ENCODE peak calls at places on chromosomes 13 and 19, in nine cellular contexts. One of them, this sample, is unnamed.

GRCh38 chr13:94419304-94419943 is 60.1 kb downstream of the DCT start:
- DNase-seq in GM18507: no peak
- DNase-seq in NCI-H1092 treated with DMSO at 0.1 percent for 48 hours: no peak
- DNase-seq in stomach: no peak
- DNase-seq in CD4-positive, alpha-beta T cell: no peak
- DNase-seq in T-cell: no peak
- DNase-seq in NCI-H1105 treated with DMSO at 0.1 percent for 48 hours: no peak
- DNase-seq in cardiac muscle cell: no peak
- DNase-seq in GM23248: peak; percentile 87
- DNase-seq in this sample: no peak

GRCh38 chr19:4013886-4014540 is 6.5 kb downstream of the PIAS4 start:
- DNase-seq in GM18507: no peak
- DNase-seq in NCI-H1092 treated with DMSO at 0.1 percent for 48 hours: no peak
- DNase-seq in T-cell: no peak
- DNase-seq in NCI-H1105 treated with DMSO at 0.1 percent for 48 hours: no peak
- DNase-seq in cardiac muscle cell: no peak
- DNase-seq in GM23248: no peak
- DNase-seq in CD4-positive, alpha-beta T cell: no peak
- DNase-seq in stomach: no peak
- DNase-seq in this sample: no peak

GRCh38 chr19:4391701-4392543 is 8.4 kb downstream of the SH3GL1 start:
- DNase-seq in NCI-H1092 treated with DMSO at 0.1 percent for 48 hours: no peak
- DNase-seq in NCI-H1105 treated with DMSO at 0.1 percent for 48 hours: no peak
- DNase-seq in cardiac muscle cell: no peak
- DNase-seq in stomach: no peak
- DNase-seq in T-cell: no peak
- DNase-seq in GM18507: no peak
- DNase-seq in CD4-positive, alpha-beta T cell: no peak
- DNase-seq in GM23248: peak; percentile 78
- DNase-seq in this sample: no peak

GRCh38 chr13:64164435-64164834 is 2748.8 kb upstream of the PCDH20 start:
- DNase-seq in cardiac muscle cell: no peak
- DNase-seq in CD4-positive, alpha-beta T cell: no peak
- DNase-seq in NCI-H1105 treated with DMSO at 0.1 percent for 48 hours: no peak
- DNase-seq in T-cell: no peak
- DNase-seq in GM23248: no peak
- DNase-seq in stomach: no peak
- DNase-seq in GM18507: no peak
- DNase-seq in NCI-H1092 treated with DMSO at 0.1 percent for 48 hours: no peak
- DNase-seq in this sample: no peak

GRCh38 chr13:106038752-106039151 is 496.7 kb downstream of the EFNB2 start:
- DNase-seq in GM23248: peak; percentile 74
- DNase-seq in CD4-positive, alpha-beta T cell: no peak
- DNase-seq in NCI-H1105 treated with DMSO at 0.1 percent for 48 hours: no peak
- DNase-seq in stomach: no peak
- DNase-seq in T-cell: no peak
- DNase-seq in GM18507: no peak
- DNase-seq in cardiac muscle cell: no peak
- DNase-seq in NCI-H1092 treated with DMSO at 0.1 percent for 48 hours: no peak
- DNase-seq in this sample: no peak

GRCh38 chr19:3336680-3337523 is 29.5 kb upstream of the NFIC start:
- DNase-seq in GM18507: no peak
- DNase-seq in stomach: peak; percentile 97
- DNase-seq in T-cell: no peak
- DNase-seq in GM23248: peak; percentile 74
- DNase-seq in CD4-positive, alpha-beta T cell: no peak
- DNase-seq in NCI-H1092 treated with DMSO at 0.1 percent for 48 hours: peak; percentile 81
- DNase-seq in NCI-H1105 treated with DMSO at 0.1 percent for 48 hours: peak; percentile 89
- DNase-seq in cardiac muscle cell: no peak
- DNase-seq in this sample: no peak

GRCh38 chr13:102608944-102609343 is 12.2 kb downstream of the TPP2 start:
- DNase-seq in cardiac muscle cell: no peak
- DNase-seq in GM23248: no peak
- DNase-seq in GM18507: no peak
- DNase-seq in NCI-H1092 treated with DMSO at 0.1 percent for 48 hours: no peak
- DNase-seq in T-cell: no peak
- DNase-seq in CD4-positive, alpha-beta T cell: no peak
- DNase-seq in stomach: no peak
- DNase-seq in NCI-H1105 treated with DMSO at 0.1 percent for 48 hours: no peak
- DNase-seq in this sample: no peak

GRCh38 chr19:49591731-49592485 is 926 bp downstream of the PRR12 start:
- DNase-seq in NCI-H1105 treated with DMSO at 0.1 percent for 48 hours: peak; percentile 45
- DNase-seq in GM23248: peak; percentile 76
- DNase-seq in cardiac muscle cell: peak; percentile 49
- DNase-seq in GM18507: no peak
- DNase-seq in NCI-H1092 treated with DMSO at 0.1 percent for 48 hours: peak; percentile 20
- DNase-seq in CD4-positive, alpha-beta T cell: peak; percentile 47
- DNase-seq in T-cell: peak; percentile 45
- DNase-seq in stomach: peak; percentile 40
- DNase-seq in this sample: no peak

GRCh38 chr13:38821753-38822551 is 135.1 kb downstream of the FREM2 start:
- DNase-seq in stomach: no peak
- DNase-seq in T-cell: no peak
- DNase-seq in CD4-positive, alpha-beta T cell: no peak
- DNase-seq in cardiac muscle cell: no peak
- DNase-seq in NCI-H1092 treated with DMSO at 0.1 percent for 48 hours: no peak
- DNase-seq in GM23248: peak; percentile 14
- DNase-seq in NCI-H1105 treated with DMSO at 0.1 percent for 48 hours: no peak
- DNase-seq in GM18507: no peak
- DNase-seq in this sample: no peak

GRCh38 chr19:2195914-2196313 is 32.2 kb downstream of the DOT1L start:
- DNase-seq in T-cell: no peak
- DNase-seq in NCI-H1092 treated with DMSO at 0.1 percent for 48 hours: no peak
- DNase-seq in CD4-positive, alpha-beta T cell: no peak
- DNase-seq in stomach: no peak
- DNase-seq in cardiac muscle cell: no peak
- DNase-seq in NCI-H1105 treated with DMSO at 0.1 percent for 48 hours: no peak
- DNase-seq in GM18507: no peak
- DNase-seq in GM23248: no peak
- DNase-seq in this sample: no peak

GRCh38 chr19:4373601-4374441 is 26.5 kb downstream of the SH3GL1 start:
- DNase-seq in stomach: no peak
- DNase-seq in T-cell: no peak
- DNase-seq in cardiac muscle cell: no peak
- DNase-seq in GM18507: no peak
- DNase-seq in NCI-H1092 treated with DMSO at 0.1 percent for 48 hours: no peak
- DNase-seq in NCI-H1105 treated with DMSO at 0.1 percent for 48 hours: no peak
- DNase-seq in GM23248: peak; percentile 74
- DNase-seq in CD4-positive, alpha-beta T cell: no peak
- DNase-seq in this sample: no peak

GRCh38 chr19:8143041-8143440 is 6.4 kb downstream of the FBN3 start:
- DNase-seq in GM18507: no peak
- DNase-seq in T-cell: no peak
- DNase-seq in GM23248: no peak
- DNase-seq in NCI-H1105 treated with DMSO at 0.1 percent for 48 hours: no peak
- DNase-seq in stomach: no peak
- DNase-seq in cardiac muscle cell: no peak
- DNase-seq in NCI-H1092 treated with DMSO at 0.1 percent for 48 hours: no peak
- DNase-seq in CD4-positive, alpha-beta T cell: no peak
- DNase-seq in this sample: no peak

GRCh38 chr13:105037064-105037463 is 1498.4 kb downstream of the EFNB2 start:
- DNase-seq in NCI-H1092 treated with DMSO at 0.1 percent for 48 hours: no peak
- DNase-seq in cardiac muscle cell: no peak
- DNase-seq in GM18507: no peak
- DNase-seq in NCI-H1105 treated with DMSO at 0.1 percent for 48 hours: no peak
- DNase-seq in GM23248: no peak
- DNase-seq in stomach: no peak
- DNase-seq in CD4-positive, alpha-beta T cell: no peak
- DNase-seq in T-cell: no peak
- DNase-seq in this sample: no peak

GRCh38 chr13:81394605-81395004 is 1053.7 kb upstream of the SPRY2 start:
- DNase-seq in NCI-H1092 treated with DMSO at 0.1 percent for 48 hours: no peak
- DNase-seq in stomach: no peak
- DNase-seq in CD4-positive, alpha-beta T cell: no peak
- DNase-seq in GM18507: no peak
- DNase-seq in GM23248: no peak
- DNase-seq in T-cell: no peak
- DNase-seq in cardiac muscle cell: no peak
- DNase-seq in NCI-H1105 treated with DMSO at 0.1 percent for 48 hours: no peak
- DNase-seq in this sample: no peak

GRCh38 chr19:4609878-4610511 is 29.3 kb upstream of the TNFAIP8L1 start:
- DNase-seq in NCI-H1092 treated with DMSO at 0.1 percent for 48 hours: peak; percentile 23
- DNase-seq in stomach: no peak
- DNase-seq in T-cell: no peak
- DNase-seq in NCI-H1105 treated with DMSO at 0.1 percent for 48 hours: peak; percentile 21
- DNase-seq in GM18507: no peak
- DNase-seq in GM23248: no peak
- DNase-seq in cardiac muscle cell: no peak
- DNase-seq in CD4-positive, alpha-beta T cell: no peak
- DNase-seq in this sample: peak; percentile 55

GRCh38 chr13:113066142-113066455 is 39.5 kb upstream of the F7 start:
- DNase-seq in cardiac muscle cell: no peak
- DNase-seq in GM18507: no peak
- DNase-seq in T-cell: no peak
- DNase-seq in NCI-H1092 treated with DMSO at 0.1 percent for 48 hours: no peak
- DNase-seq in GM23248: no peak
- DNase-seq in CD4-positive, alpha-beta T cell: no peak
- DNase-seq in stomach: no peak
- DNase-seq in NCI-H1105 treated with DMSO at 0.1 percent for 48 hours: no peak
- DNase-seq in this sample: no peak

GRCh38 chr13:42788601-42789000 is 7.2 kb downstream of the FAM216B start:
- DNase-seq in stomach: no peak
- DNase-seq in GM18507: no peak
- DNase-seq in CD4-positive, alpha-beta T cell: no peak
- DNase-seq in T-cell: no peak
- DNase-seq in NCI-H1092 treated with DMSO at 0.1 percent for 48 hours: no peak
- DNase-seq in GM23248: no peak
- DNase-seq in NCI-H1105 treated with DMSO at 0.1 percent for 48 hours: no peak
- DNase-seq in cardiac muscle cell: no peak
- DNase-seq in this sample: no peak

GRCh38 chr13:52345048-52345447 is 60.9 kb downstream of the THSD1 start:
- DNase-seq in stomach: no peak
- DNase-seq in NCI-H1105 treated with DMSO at 0.1 percent for 48 hours: no peak
- DNase-seq in T-cell: no peak
- DNase-seq in GM18507: no peak
- DNase-seq in cardiac muscle cell: no peak
- DNase-seq in NCI-H1092 treated with DMSO at 0.1 percent for 48 hours: no peak
- DNase-seq in CD4-positive, alpha-beta T cell: no peak
- DNase-seq in GM23248: peak; percentile 59
- DNase-seq in this sample: no peak

GRCh38 chr19:21210037-21210621 is 68.3 kb downstream of the ZNF431 start:
- DNase-seq in stomach: no peak
- DNase-seq in cardiac muscle cell: no peak
- DNase-seq in NCI-H1105 treated with DMSO at 0.1 percent for 48 hours: no peak
- DNase-seq in T-cell: no peak
- DNase-seq in CD4-positive, alpha-beta T cell: no peak
- DNase-seq in GM23248: no peak
- DNase-seq in NCI-H1092 treated with DMSO at 0.1 percent for 48 hours: no peak
- DNase-seq in GM18507: no peak
- DNase-seq in this sample: no peak

GRCh38 chr19:7781157-7781556 is 18.1 kb downstream of the CLEC4M start:
- DNase-seq in T-cell: no peak
- DNase-seq in NCI-H1105 treated with DMSO at 0.1 percent for 48 hours: no peak
- DNase-seq in GM18507: no peak
- DNase-seq in GM23248: no peak
- DNase-seq in CD4-positive, alpha-beta T cell: no peak
- DNase-seq in stomach: no peak
- DNase-seq in NCI-H1092 treated with DMSO at 0.1 percent for 48 hours: no peak
- DNase-seq in cardiac muscle cell: peak; percentile 39
- DNase-seq in this sample: no peak

GRCh38 chr19:53328967-53329366 is 4.6 kb upstream of the ZNF845 start:
- DNase-seq in NCI-H1092 treated with DMSO at 0.1 percent for 48 hours: no peak
- DNase-seq in CD4-positive, alpha-beta T cell: no peak
- DNase-seq in T-cell: peak; percentile 5
- DNase-seq in GM18507: no peak
- DNase-seq in NCI-H1105 treated with DMSO at 0.1 percent for 48 hours: no peak
- DNase-seq in cardiac muscle cell: no peak
- DNase-seq in GM23248: peak; percentile 62
- DNase-seq in stomach: no peak
- DNase-seq in this sample: no peak

GRCh38 chr19:8638078-8638619 is 7.7 kb downstream of the NFILZ start:
- DNase-seq in NCI-H1105 treated with DMSO at 0.1 percent for 48 hours: no peak
- DNase-seq in T-cell: peak; percentile 28
- DNase-seq in stomach: peak; percentile 33
- DNase-seq in CD4-positive, alpha-beta T cell: no peak
- DNase-seq in NCI-H1092 treated with DMSO at 0.1 percent for 48 hours: no peak
- DNase-seq in GM23248: no peak
- DNase-seq in GM18507: no peak
- DNase-seq in cardiac muscle cell: no peak
- DNase-seq in this sample: no peak

GRCh38 chr13:62512194-62513141 is 1096.8 kb upstream of the PCDH20 start:
- DNase-seq in stomach: peak; percentile 42
- DNase-seq in NCI-H1092 treated with DMSO at 0.1 percent for 48 hours: peak; percentile 63
- DNase-seq in CD4-positive, alpha-beta T cell: no peak
- DNase-seq in T-cell: no peak
- DNase-seq in cardiac muscle cell: peak; percentile 61
- DNase-seq in NCI-H1105 treated with DMSO at 0.1 percent for 48 hours: peak; percentile 66
- DNase-seq in GM18507: peak; percentile 1
- DNase-seq in GM23248: peak; percentile 46
- DNase-seq in this sample: no peak

GRCh38 chr13:80083516-80084085 is 257.3 kb downstream of the SPRY2 start:
- DNase-seq in NCI-H1092 treated with DMSO at 0.1 percent for 48 hours: no peak
- DNase-seq in stomach: no peak
- DNase-seq in cardiac muscle cell: no peak
- DNase-seq in T-cell: no peak
- DNase-seq in GM18507: no peak
- DNase-seq in GM23248: peak; percentile 52
- DNase-seq in CD4-positive, alpha-beta T cell: no peak
- DNase-seq in NCI-H1105 treated with DMSO at 0.1 percent for 48 hours: no peak
- DNase-seq in this sample: no peak

GRCh38 chr19:50830266-50831025 is 2.9 kb downstream of the KLK15 start:
- DNase-seq in NCI-H1105 treated with DMSO at 0.1 percent for 48 hours: no peak
- DNase-seq in cardiac muscle cell: no peak
- DNase-seq in GM23248: no peak
- DNase-seq in stomach: no peak
- DNase-seq in NCI-H1092 treated with DMSO at 0.1 percent for 48 hours: no peak
- DNase-seq in CD4-positive, alpha-beta T cell: no peak
- DNase-seq in T-cell: no peak
- DNase-seq in GM18507: no peak
- DNase-seq in this sample: no peak

GRCh38 chr19:28705008-28705407 is 507.9 kb downstream of the UQCRFS1 start:
- DNase-seq in cardiac muscle cell: peak; percentile 26
- DNase-seq in NCI-H1105 treated with DMSO at 0.1 percent for 48 hours: no peak
- DNase-seq in CD4-positive, alpha-beta T cell: no peak
- DNase-seq in GM18507: no peak
- DNase-seq in stomach: no peak
- DNase-seq in T-cell: no peak
- DNase-seq in NCI-H1092 treated with DMSO at 0.1 percent for 48 hours: no peak
- DNase-seq in GM23248: peak; percentile 93
- DNase-seq in this sample: no peak

GRCh38 chr13:111568290-111568689 is 247.8 kb downstream of the TEX29 start:
- DNase-seq in GM18507: no peak
- DNase-seq in NCI-H1092 treated with DMSO at 0.1 percent for 48 hours: no peak
- DNase-seq in stomach: no peak
- DNase-seq in cardiac muscle cell: no peak
- DNase-seq in NCI-H1105 treated with DMSO at 0.1 percent for 48 hours: no peak
- DNase-seq in T-cell: no peak
- DNase-seq in CD4-positive, alpha-beta T cell: no peak
- DNase-seq in GM23248: no peak
- DNase-seq in this sample: no peak

GRCh38 chr19:5293607-5294089 is 47.0 kb downstream of the PTPRS start:
- DNase-seq in T-cell: peak; percentile 10
- DNase-seq in cardiac muscle cell: peak; percentile 76
- DNase-seq in GM18507: no peak
- DNase-seq in NCI-H1092 treated with DMSO at 0.1 percent for 48 hours: peak; percentile 42
- DNase-seq in CD4-positive, alpha-beta T cell: peak; percentile 2
- DNase-seq in stomach: peak; percentile 49
- DNase-seq in NCI-H1105 treated with DMSO at 0.1 percent for 48 hours: peak; percentile 30
- DNase-seq in GM23248: peak; percentile 78
- DNase-seq in this sample: no peak

GRCh38 chr19:2188708-2189385 is 25.1 kb downstream of the DOT1L start:
- DNase-seq in T-cell: no peak
- DNase-seq in GM23248: peak; percentile 88
- DNase-seq in NCI-H1105 treated with DMSO at 0.1 percent for 48 hours: no peak
- DNase-seq in NCI-H1092 treated with DMSO at 0.1 percent for 48 hours: no peak
- DNase-seq in CD4-positive, alpha-beta T cell: no peak
- DNase-seq in GM18507: no peak
- DNase-seq in stomach: no peak
- DNase-seq in cardiac muscle cell: no peak
- DNase-seq in this sample: no peak

GRCh38 chr19:5631511-5632240 is 8.8 kb downstream of the SAFB start:
- DNase-seq in T-cell: no peak
- DNase-seq in GM18507: no peak
- DNase-seq in cardiac muscle cell: no peak
- DNase-seq in stomach: no peak
- DNase-seq in NCI-H1105 treated with DMSO at 0.1 percent for 48 hours: no peak
- DNase-seq in CD4-positive, alpha-beta T cell: no peak
- DNase-seq in NCI-H1092 treated with DMSO at 0.1 percent for 48 hours: no peak
- DNase-seq in GM23248: peak; percentile 53
- DNase-seq in this sample: no peak

GRCh38 chr19:50518091-50519005 is 4.6 kb upstream of the ASPDH start:
- DNase-seq in CD4-positive, alpha-beta T cell: no peak
- DNase-seq in NCI-H1092 treated with DMSO at 0.1 percent for 48 hours: no peak
- DNase-seq in NCI-H1105 treated with DMSO at 0.1 percent for 48 hours: no peak
- DNase-seq in stomach: no peak
- DNase-seq in GM18507: no peak
- DNase-seq in cardiac muscle cell: no peak
- DNase-seq in T-cell: no peak
- DNase-seq in GM23248: no peak
- DNase-seq in this sample: no peak